ENCODE peak calls at places on chromosome 14, in seven cellular contexts. W is fibroblast of lung, V is H9, H is GM23248, F is astrocyte, S is neural progenitor cell, K is osteoblast. I is an unnamed sample. For H3K4me1 and H4K20me1, the result is how much of the 10 kb centered on the place peaks cover.

GRCh38 chr14:100375273-100375962 is 52.3 kb downstream of the SLC25A47 start:
- DNase-seq in K (peak), H (peak), V (peak), W (peak), F (peak), S (no peak), I (peak)

GRCh38 chr14:23114669-23115491 is 4.2 kb downstream of the CEBPE start:
- DNase-seq in F (peak), W (peak), S (no peak), K (peak), V (no peak), H (peak), I (no peak)

GRCh38 chr14:59274991-59275391 is 86.5 kb downstream of the DAAM1 start:
- DNase-seq in H (no peak), F (peak), V (peak), W (peak), K (no peak), S (peak), I (no peak)

GRCh38 chr14:26841920-26842741 is 244.3 kb upstream of the NOVA1 start:
- DNase-seq in F (peak), K (peak), H (peak), S (no peak), V (no peak), W (peak), I (no peak)

GRCh38 chr14:80658733-80659132 is 282.8 kb downstream of the CEP128 start:
- DNase-seq in V (no peak), S (peak), W (no peak), F (no peak), K (no peak), H (no peak), I (no peak)

GRCh38 chr14:23281247-23281646 is 4.7 kb downstream of the HOMEZ start:
- DNase-seq in S (no peak), H (no peak), V (no peak), F (no peak), W (no peak), K (no peak), I (no peak)

GRCh38 chr14:45251912-45252311 is 1.1 kb downstream of the MIS18BP1 start:
- DNase-seq in W (peak), F (no peak), V (no peak), H (peak), K (peak), S (peak), I (no peak)

GRCh38 chr14:88463318-88463717 is 77.9 kb downstream of the SPATA7 start:
- DNase-seq in V (no peak), W (no peak), S (peak), F (no peak), K (no peak), H (peak), I (peak)

GRCh38 chr14:30759172-30760125 is 114.9 kb upstream of the COCH start:
- DNase-seq in K (no peak), S (no peak), F (no peak), V (no peak), H (no peak), W (no peak), I (no peak)

GRCh38 chr14:23608454-23608853 is 27.7 kb upstream of the DHRS2 start:
- DNase-seq in W (no peak), F (no peak), K (no peak), H (no peak), V (no peak), S (no peak), I (no peak)

GRCh38 chr14:39015360-39015961 is 87.6 kb downstream of the SEC23A start:
- DNase-seq in F (peak), K (no peak), W (peak), S (peak), H (peak), V (no peak), I (peak)

GRCh38 chr14:35384386-35385041 is 20.0 kb downstream of the NFKBIA start:
- DNase-seq in K (peak), W (peak), F (peak), H (peak), S (no peak), V (no peak), I (no peak)

GRCh38 chr14:30298266-30298795 is 260.6 kb upstream of the G2E3 start:
- DNase-seq in S (no peak), V (no peak), H (no peak), W (no peak), F (no peak), K (no peak), I (no peak)

GRCh38 chr14:88521818-88522217 is 33.0 kb downstream of the PTPN21 start:
- DNase-seq in S (no peak), F (peak), W (peak), V (no peak), K (no peak), H (peak), I (no peak)

GRCh38 chr14:40010961-40011360 is 578.7 kb upstream of the FBXO33 start:
- DNase-seq in V (no peak), K (no peak), H (no peak), W (no peak), F (no peak), S (no peak), I (no peak)

GRCh38 chr14:88989911-88990310 is 165.5 kb downstream of the TTC8 start:
- DNase-seq in H (no peak), V (no peak), F (no peak), K (no peak), W (no peak), S (no peak), I (no peak)

GRCh38 chr14:35222872-35223471 is 69.2 kb upstream of the PSMA6 start:
- DNase-seq in S (no peak), W (no peak), K (no peak), V (no peak), F (no peak), H (no peak), I (no peak)

GRCh38 chr14:90273532-90273931 is 17.2 kb downstream of the PSMC1 start:
- DNase-seq in S (no peak), H (peak), W (no peak), V (no peak), K (no peak), F (no peak), I (no peak)

GRCh38 chr14:86237733-86238132 is 707.8 kb downstream of the FLRT2 start:
- DNase-seq in H (no peak), K (no peak), F (no peak), W (no peak), S (peak), V (no peak), I (no peak)

GRCh38 chr14:96136361-96136760 is 68.3 kb upstream of the BDKRB2 start:
- DNase-seq in W (peak), H (peak), F (peak), K (peak), V (no peak), S (no peak), I (no peak)

GRCh38 chr14:77140937-77141591 is 527 bp downstream of the ZDHHC22 start:
- DNase-seq in F (peak), H (peak), K (peak), V (peak), S (peak), W (peak), I (no peak)

GRCh38 chr14:86654558-86655184 is 1124.7 kb downstream of the FLRT2 start:
- DNase-seq in W (peak), S (peak), K (no peak), F (no peak), V (peak), H (peak), I (peak)

GRCh38 chr14:92886337-92886736 is 36.6 kb upstream of the CHGA start:
- DNase-seq in K (no peak), H (no peak), F (no peak), S (no peak), V (no peak), W (no peak), I (no peak)

GRCh38 chr14:101071493-101071891 is 168.0 kb upstream of the RTL1 start:
- DNase-seq in K (no peak), S (no peak), H (no peak), W (no peak), V (peak), F (no peak), I (peak)

GRCh38 chr14:58789756-58790155 is 152.0 kb downstream of the DACT1 start:
- DNase-seq in F (no peak), V (no peak), K (no peak), H (no peak), W (no peak), S (no peak), I (no peak)

GRCh38 chr14:94548999-94549985 is 11.9 kb upstream of the SERPINA4 start:
- DNase-seq in K (peak), S (peak), F (peak), V (peak), W (peak), H (peak), I (peak)

GRCh38 chr14:72741836-72742681 is 151.8 kb downstream of the DPF3 start:
- DNase-seq in W (peak), V (no peak), K (peak), S (peak), F (no peak), H (no peak), I (no peak)

GRCh38 chr14:60102389-60102788 is 10.7 kb downstream of the PCNX4 start:
- DNase-seq in K (peak), W (peak), F (peak), H (peak), V (no peak), S (no peak), I (no peak)

GRCh38 chr14:22786685-22787084 is 20.2 kb downstream of the OXA1L start:
- DNase-seq in W (no peak), H (no peak), F (no peak), V (no peak), S (no peak), K (no peak), I (no peak)

GRCh38 chr14:99605299-99605961 is 1.4 kb upstream of the CCDC85C start:
- DNase-seq in H (peak), W (peak), S (peak), F (peak), V (peak), K (peak), I (peak)

GRCh38 chr14:90061849-90062794 is at the start of gene KCNK13:
- DNase-seq in H (peak), K (peak), F (no peak), S (peak), V (peak), W (peak), I (no peak)

GRCh38 chr14:30521899-30522736 is 36.8 kb upstream of the G2E3 start:
- DNase-seq in F (peak), H (peak), K (no peak), V (no peak), S (peak), W (peak), I (no peak)

GRCh38 chr14:85057266-85057665 is 472.7 kb upstream of the FLRT2 start:
- DNase-seq in H (no peak), K (no peak), F (no peak), V (no peak), S (no peak), W (no peak), I (no peak)

GRCh38 chr14:100612879-100613455 is 25.8 kb upstream of the BEGAIN start:
- DNase-seq in K (peak), S (no peak), F (no peak), V (no peak), W (no peak), H (no peak), I (no peak)

GRCh38 chr14:29663281-29663801 is 264.3 kb downstream of the PRKD1 start:
- DNase-seq in K (no peak), S (no peak), W (peak), H (no peak), V (peak), F (peak), I (no peak)

GRCh38 chr14:52494444-52494843 is 57.9 kb downstream of the TXNDC16 start:
- DNase-seq in F (no peak), W (no peak), H (peak), S (no peak), V (no peak), K (no peak), I (no peak)

DNA sequence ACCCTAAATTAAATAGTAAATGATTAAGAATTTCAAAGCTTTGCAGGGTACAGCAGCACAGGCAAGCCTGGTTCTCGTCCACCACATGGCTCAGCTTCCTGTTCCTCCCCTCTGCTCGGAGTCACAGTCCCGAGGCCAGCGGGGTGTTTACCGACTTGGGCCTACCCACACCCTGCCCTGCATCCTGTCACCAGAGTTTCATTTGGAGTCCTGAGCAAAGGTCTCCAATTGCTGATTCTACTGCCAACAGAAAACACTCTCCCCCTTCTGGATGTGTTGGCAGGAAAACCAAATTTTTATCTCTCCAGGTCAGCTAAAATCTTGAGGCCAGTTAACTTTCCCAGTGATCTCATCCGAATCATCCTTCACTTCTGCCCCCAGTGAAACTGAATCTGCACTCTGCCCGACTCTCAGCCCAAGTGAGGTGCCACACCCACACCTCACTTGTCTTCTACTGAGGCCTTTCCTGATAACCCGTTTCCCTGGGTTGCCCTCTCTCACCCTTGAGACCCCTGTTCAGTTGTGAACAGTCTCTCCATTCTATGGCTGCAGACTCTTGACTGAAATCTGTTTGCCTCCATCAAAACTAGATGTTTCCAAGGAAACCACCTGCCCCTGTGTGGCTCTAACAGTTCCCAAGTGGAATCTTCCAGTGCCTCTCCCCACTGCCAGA is 71.2 kb downstream of the VCPKMT start:
- DNase-seq in F (peak), V (no peak), W (peak), S (no peak), K (peak), H (peak), I (peak)
- H3K4me1 ChIP-seq in F (under half), V (under half), W (under half), S (under half), K (under half), H (under half), I (under half)

DNA sequence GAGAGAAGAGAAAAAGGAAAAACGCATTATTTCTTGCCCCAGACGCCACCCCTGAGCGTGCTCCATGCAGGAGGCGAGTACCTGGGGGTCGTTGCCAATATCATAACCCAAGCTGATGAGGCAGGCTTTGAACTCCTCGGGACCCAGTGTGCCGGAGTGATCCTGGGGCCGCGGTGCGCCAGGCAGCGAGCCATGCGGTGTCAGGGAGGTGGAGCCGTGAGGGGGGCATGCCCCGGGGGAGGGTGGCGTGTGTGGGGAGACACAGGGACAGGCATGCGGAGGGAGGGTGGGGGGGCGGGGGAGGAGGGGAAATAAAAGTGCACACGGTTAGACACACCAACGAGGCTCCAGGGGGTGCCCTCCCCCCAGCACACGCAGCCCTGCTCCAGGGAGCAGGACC is 86.0 kb upstream of the ZFP36L1 start:
- DNase-seq in W (no peak), V (no peak), K (peak), S (no peak), H (no peak), F (no peak), I (no peak)
- H4K20me1 ChIP-seq in W (under half), V (under half), K (half or more), S (under half), H (under half), F (half or more), I (under half)

GRCh38 chr14:68284333-68284732 is 464.8 kb downstream of the RAD51B start:
- DNase-seq in F (no peak), V (no peak), S (no peak), H (peak), W (no peak), K (no peak), I (no peak)

GRCh38 chr14:68285421-68286179 is 466.0 kb downstream of the RAD51B start:
- DNase-seq in S (no peak), H (peak), K (no peak), F (no peak), V (no peak), W (peak), I (peak)

GRCh38 chr14:68284834-68285233 is 465.3 kb downstream of the RAD51B start:
- DNase-seq in W (no peak), H (no peak), V (no peak), F (no peak), K (no peak), S (no peak), I (no peak)

GRCh38 chr14:68282479-68283377 is 463.1 kb downstream of the RAD51B start:
- DNase-seq in V (no peak), W (no peak), F (no peak), K (no peak), H (no peak), S (no peak), I (peak)

DNA sequence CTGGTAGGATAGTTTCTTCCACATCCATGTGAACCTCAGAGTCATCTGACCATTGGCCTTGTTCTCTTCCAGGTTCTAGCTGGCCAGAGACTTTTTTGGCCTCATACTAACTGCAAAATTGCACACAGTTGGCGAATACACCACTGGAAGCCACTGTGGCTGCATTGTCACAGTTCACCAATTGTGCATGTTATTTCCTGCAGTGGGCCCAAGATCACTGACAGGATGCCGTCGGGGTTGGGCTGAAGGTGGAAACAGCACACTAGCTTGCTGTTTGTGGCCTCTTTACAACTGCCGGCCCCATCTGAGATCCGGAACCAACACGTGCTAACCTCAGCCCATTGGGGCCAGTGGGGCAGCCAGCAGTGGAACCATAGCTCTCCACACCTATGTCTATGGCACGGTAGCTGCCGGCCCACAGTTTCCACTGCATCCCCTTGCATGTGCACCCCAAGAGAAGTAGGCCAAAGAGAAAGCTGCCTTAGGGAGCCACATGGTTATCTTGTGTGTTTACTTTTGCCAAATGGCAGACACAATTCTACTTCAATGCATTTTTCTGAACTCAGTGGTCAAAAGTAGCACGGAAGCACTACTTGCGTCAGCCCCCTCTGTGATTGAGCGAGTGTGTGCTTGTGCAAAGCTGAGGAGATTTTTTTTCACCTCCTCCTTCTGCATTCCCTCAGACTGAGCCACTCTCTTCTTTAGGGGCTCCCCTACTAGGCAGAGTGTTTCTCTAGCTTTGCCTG is 464.0 kb downstream of the RAD51B start:
- DNase-seq in V (no peak), W (no peak), K (no peak), F (no peak), H (no peak), S (no peak), I (peak)
- H3K4me1 ChIP-seq in V (under half), W (under half), K (under half), F (under half), H (under half), S (under half), I (under half)

GRCh38 chr14:102215071-102215470 is 75.4 kb downstream of the WDR20 start:
- DNase-seq in K (peak), V (no peak), S (no peak), F (peak), W (peak), H (peak), I (no peak)
- H4K20me1 ChIP-seq in K (under half), V (under half), S (under half), F (under half), W (under half), H (under half), I (under half)

GRCh38 chr14:105021656-105022275 is 883 bp upstream of the CDCA4 start:
- DNase-seq in W (peak), F (no peak), K (peak), V (peak), S (peak), H (peak), I (peak)

GRCh38 chr14:105023791-105024480 is 3.1 kb upstream of the CDCA4 start:
- DNase-seq in S (no peak), F (peak), H (peak), W (peak), K (peak), V (no peak), I (no peak)

GRCh38 chr14:105022276-105022670 is 1.4 kb upstream of the CDCA4 start:
- DNase-seq in S (no peak), F (no peak), K (no peak), H (peak), V (no peak), W (no peak), I (no peak)

GRCh38 chr14:105020815-105021655 is at the start of gene CDCA4:
- DNase-seq in W (peak), H (peak), V (peak), S (peak), K (peak), F (peak), I (peak)

DNA sequence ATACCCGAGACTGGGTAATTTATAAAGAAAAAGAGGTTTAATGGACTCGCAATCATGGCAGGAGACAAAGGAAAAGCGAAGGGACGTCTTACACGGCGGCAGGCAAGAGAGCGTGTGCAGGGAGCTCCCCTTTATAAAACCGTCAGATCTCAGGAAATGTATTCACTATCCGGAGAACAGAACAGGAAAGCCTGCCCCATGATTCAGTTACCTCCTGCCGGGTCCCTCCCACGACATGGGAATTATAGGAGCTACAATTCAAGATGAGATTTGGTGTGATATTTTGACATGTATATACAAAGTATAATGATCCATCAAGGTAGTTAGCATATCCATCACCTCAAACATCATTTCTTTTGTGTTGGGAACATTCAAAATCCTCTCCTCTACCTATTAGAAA is 2.3 kb upstream of the CDCA4 start:
- DNase-seq in K (no peak), W (peak), S (no peak), V (no peak), H (peak), F (no peak), I (no peak)
- H3K4me1 ChIP-seq in K (half or more), W (under half), S (under half), V (under half), H (half or more), F (half or more), I (under half)

GRCh38 chr14:91390165-91390778 is 27.3 kb downstream of the CCDC88C start:
- DNase-seq in H (no peak), S (no peak), K (no peak), F (no peak), V (no peak), W (no peak), I (no peak)
- H4K20me1 ChIP-seq in H (under half), S (half or more), K (under half), F (under half), V (under half), W (under half), I (half or more)

I was measured in DND-41.